ENCODE peak calls at places on chromosomes 13 and 19, in nine cellular contexts. Q is HuH-7, J is GM12865, X is occipital lobe, I is right cardiac atrium, T is ACHN, R is nucleus accumbens, N is substantia nigra, H is LNCaP clone FGC. D is an unnamed sample.

GRCh38 chr13:34114581-34114980 is 296.6 kb downstream of the RFC3 start:
- DNase-seq in Q (no peak), J (peak; percentile 7), X (no peak), I (no peak), T (no peak), R (no peak), N (no peak), H (no peak), D (no peak)

GRCh38 chr13:113441661-113442060 is 11.6 kb downstream of the ADPRHL1 start:
- DNase-seq in Q (no peak), J (no peak), X (no peak), I (no peak), T (no peak), R (no peak), N (no peak), H (no peak), D (peak; percentile 38)

GRCh38 chr19:56765107-56765506 is 75.4 kb downstream of the PEG3 start:
- DNase-seq in Q (no peak), J (no peak), X (peak; percentile 76), I (peak; percentile 74), T (no peak), R (peak; percentile 70), N (peak; percentile 71), H (peak; percentile 35), D (peak; percentile 90)

GRCh38 chr19:46254776-46255175 is 25.2 kb downstream of the IGFL1 start:
- DNase-seq in Q (no peak), J (no peak), X (no peak), I (no peak), T (no peak), R (no peak), N (no peak), H (no peak), D (no peak)

GRCh38 chr19:46788101-46788967 is at the start of gene SLC1A5:
- DNase-seq in Q (peak; percentile 96), J (peak; percentile 98), X (peak; percentile 49), I (peak; percentile 98), T (peak; percentile 94), R (peak; percentile 38), N (peak; percentile 71), H (peak; percentile 64), D (peak; percentile 82)

GRCh38 chr19:30620354-30620753 is 248.2 kb downstream of the ZNF536 start:
- DNase-seq in Q (no peak), J (no peak), X (no peak), I (no peak), T (no peak), R (no peak), N (no peak), H (no peak), D (no peak)

GRCh38 chr19:4582980-4583842 is 23.7 kb upstream of the SEMA6B start:
- DNase-seq in Q (no peak), J (no peak), X (no peak), I (no peak), T (peak; percentile 40), R (no peak), N (no peak), H (no peak), D (no peak)

GRCh38 chr13:94798738-94799137 is 86.4 kb upstream of the SOX21 start:
- DNase-seq in Q (no peak), J (no peak), X (no peak), I (no peak), T (no peak), R (no peak), N (no peak), H (no peak), D (no peak)

GRCh38 chr13:59584101-59584500 is 579.6 kb downstream of the DIAPH3 start:
- DNase-seq in Q (no peak), J (no peak), X (no peak), I (no peak), T (no peak), R (no peak), N (no peak), H (no peak), D (no peak)

GRCh38 chr13:80196756-80197155 is 144.2 kb downstream of the SPRY2 start:
- DNase-seq in Q (no peak), J (no peak), X (no peak), I (no peak), T (no peak), R (no peak), N (no peak), H (no peak), D (no peak)

GRCh38 chr13:46389985-46390384 is 2.9 kb upstream of the RUBCNL start:
- DNase-seq in Q (peak; percentile 45), J (peak; percentile 87), X (peak; percentile 86), I (no peak), T (no peak), R (peak; percentile 85), N (peak; percentile 90), H (no peak), D (peak; percentile 95)

GRCh38 chr13:111256946-111257345 is 63.5 kb upstream of the TEX29 start:
- DNase-seq in Q (no peak), J (no peak), X (no peak), I (no peak), T (no peak), R (no peak), N (no peak), H (no peak), D (no peak)